ENCODE peak calls at places on chromosomes 13 and 19, in nine cellular contexts. R, I, T, J, F, L, S, H and A are unnamed samples.

GRCh38 chr13:96029002-96029401 is 24.2 kb downstream of the UGGT2 start:
- DNase-seq in R (no peak), I (no peak), T (no peak), J (no peak), F (no peak), L (no peak), S (no peak), H (no peak), A (no peak)

GRCh38 chr19:23440207-23440606 is 44.9 kb upstream of the ZNF91 start:
- DNase-seq in R (no peak), I (no peak), T (no peak), J (no peak), F (no peak), L (no peak), S (no peak), H (no peak), A (no peak)

GRCh38 chr19:43457809-43458208 is 7.6 kb downstream of the LYPD3 start:
- DNase-seq in R (no peak), I (no peak), T (no peak), J (no peak), F (no peak), L (no peak), S (no peak), H (no peak), A (no peak)

GRCh38 chr19:14517840-14518505 is at the start of gene DNAJB1:
- DNase-seq in R (peak), I (no peak), T (peak), J (peak), F (peak), L (peak), S (peak), H (peak), A (peak)

GRCh38 chr19:28010656-28011055 is 1202.3 kb downstream of the UQCRFS1 start:
- DNase-seq in R (peak), I (no peak), T (no peak), J (no peak), F (no peak), L (no peak), S (no peak), H (no peak), A (no peak)

GRCh38 chr19:33311326-33311682 is 9.0 kb upstream of the CEBPA start:
- DNase-seq in R (peak), I (no peak), T (no peak), J (no peak), F (no peak), L (peak), S (no peak), H (no peak), A (no peak)

GRCh38 chr13:89113744-89114143 is 1442.6 kb downstream of the SLITRK5 start:
- DNase-seq in R (no peak), I (no peak), T (no peak), J (no peak), F (no peak), L (no peak), S (no peak), H (no peak), A (no peak)

GRCh38 chr19:56838930-56839664 is 1.4 kb downstream of the PEG3 start:
- DNase-seq in R (peak), I (no peak), T (peak), J (no peak), F (peak), L (peak), S (peak), H (peak), A (peak)

GRCh38 chr13:77729502-77730221 is 32.2 kb downstream of the SLAIN1 start:
- DNase-seq in R (no peak), I (no peak), T (no peak), J (no peak), F (no peak), L (no peak), S (no peak), H (no peak), A (no peak)

GRCh38 chr13:109666656-109667448 is 119.5 kb downstream of the IRS2 start:
- DNase-seq in R (peak), I (no peak), T (no peak), J (no peak), F (no peak), L (peak), S (no peak), H (no peak), A (no peak)

DNA sequence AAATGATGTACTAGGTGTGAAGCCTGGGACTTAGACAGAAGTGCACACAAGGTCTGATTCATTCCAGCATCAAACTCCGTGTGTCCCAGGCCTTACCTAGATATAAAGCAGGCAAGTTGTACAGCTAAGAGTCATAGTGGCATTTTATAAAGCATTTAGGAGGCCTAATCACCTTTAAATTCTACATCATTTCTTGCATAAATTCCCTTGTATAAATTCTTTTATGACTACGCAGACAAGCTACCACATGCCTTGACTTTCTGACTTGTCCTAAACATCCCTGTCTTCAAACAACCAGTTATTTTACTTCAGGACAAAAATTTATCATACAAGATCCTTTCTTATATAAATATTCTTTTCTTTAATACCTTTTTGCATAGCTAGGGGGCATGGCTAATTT is 22.5 kb downstream of the TMEM255B start:
- DNase-seq in R (no peak), I (no peak), T (no peak), J (no peak), F (no peak), L (peak), S (no peak), H (no peak), A (no peak)
- H3K27ac ChIP-seq in R (no peak), I (no peak), T (no peak), J (no peak), F (no peak), L (peak), S (no peak), H (no peak), A (no peak)

GRCh38 chr13:32723987-32724386 is 137.7 kb downstream of the PDS5B start:
- DNase-seq in R (no peak), I (no peak), T (no peak), J (no peak), F (no peak), L (no peak), S (no peak), H (no peak), A (no peak)
- H3K27ac ChIP-seq in R (no peak), I (no peak), T (no peak), J (no peak), F (no peak), L (no peak), S (no peak), H (no peak), A (no peak)

GRCh38 chr19:1172353-1173159 is 1.5 kb downstream of the SBNO2 start:
- DNase-seq in R (peak), I (no peak), T (no peak), J (no peak), F (peak), L (peak), S (peak), H (peak), A (peak)

GRCh38 chr19:1171755-1172352 is 2.2 kb downstream of the SBNO2 start:
- DNase-seq in R (peak), I (no peak), T (no peak), J (no peak), F (no peak), L (peak), S (no peak), H (peak), A (no peak)

GRCh38 chr19:1169921-1170885 is 3.9 kb downstream of the SBNO2 start:
- DNase-seq in R (peak), I (peak), T (no peak), J (no peak), F (no peak), L (peak), S (no peak), H (peak), A (no peak)

GRCh38 chr19:1168877-1169791 is 4.9 kb downstream of the SBNO2 start:
- DNase-seq in R (peak), I (no peak), T (no peak), J (no peak), F (no peak), L (peak), S (no peak), H (no peak), A (no peak)

DNA sequence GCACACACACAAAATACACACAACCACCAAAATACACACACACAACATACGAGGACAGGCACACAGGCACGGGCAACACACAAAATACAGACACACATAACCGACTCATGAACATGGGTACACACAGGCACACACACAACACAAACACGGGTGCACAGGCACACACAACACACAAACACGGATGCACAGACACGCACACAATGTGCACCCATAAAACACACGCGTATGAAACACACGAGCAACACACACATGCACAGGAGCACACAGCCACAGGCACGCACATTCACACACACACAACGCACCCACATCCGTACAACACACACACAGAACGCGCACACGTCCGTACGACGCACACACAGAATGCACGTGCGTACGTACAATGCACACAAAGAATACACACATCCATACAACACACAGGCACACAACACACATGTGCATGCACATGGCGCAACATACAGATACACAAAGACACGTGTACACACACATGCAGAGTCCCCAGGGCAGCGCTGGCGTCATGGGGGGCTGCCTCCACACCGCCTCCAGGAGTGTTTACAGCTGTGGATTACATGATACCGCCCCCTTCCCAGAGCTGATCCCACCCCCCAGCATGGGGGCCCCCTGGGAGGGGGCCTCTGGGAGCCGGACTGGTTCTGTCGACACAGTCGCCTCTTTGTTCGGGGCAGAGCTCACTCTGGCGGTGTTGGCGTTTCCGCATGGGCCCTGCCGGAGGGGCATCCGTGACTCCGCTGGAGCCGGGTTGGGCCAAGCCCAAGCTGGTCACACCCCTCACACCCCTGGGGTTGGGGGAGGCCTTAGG is 2.9 kb downstream of the SBNO2 start:
- DNase-seq in R (no peak), I (no peak), T (no peak), J (no peak), F (no peak), L (peak), S (no peak), H (peak), A (no peak)
- H3K27ac ChIP-seq in R (peak), I (peak), T (no peak), J (no peak), F (no peak), L (peak), S (peak), H (peak), A (peak)

GRCh38 chr13:113905018-113905417 is 41.1 kb upstream of the GAS6 start:
- DNase-seq in R (peak), I (no peak), T (no peak), J (no peak), F (no peak), L (no peak), S (no peak), H (no peak), A (no peak)

GRCh38 chr13:113902956-113903355 is 39.1 kb upstream of the GAS6 start:
- DNase-seq in R (peak), I (no peak), T (no peak), J (no peak), F (no peak), L (no peak), S (no peak), H (no peak), A (no peak)

GRCh38 chr13:113903912-113904311 is 40.0 kb upstream of the GAS6 start:
- DNase-seq in R (peak), I (no peak), T (no peak), J (no peak), F (no peak), L (no peak), S (no peak), H (no peak), A (no peak)

GRCh38 chr13:113903361-113903760 is 39.5 kb upstream of the GAS6 start:
- DNase-seq in R (peak), I (no peak), T (no peak), J (no peak), F (peak), L (no peak), S (peak), H (no peak), A (no peak)

GRCh38 chr13:113904411-113904810 is 40.5 kb upstream of the GAS6 start:
- DNase-seq in R (peak), I (no peak), T (peak), J (no peak), F (no peak), L (peak), S (no peak), H (no peak), A (peak)
- H3K27ac ChIP-seq in R (peak), I (no peak), T (no peak), J (no peak), F (no peak), L (no peak), S (peak), H (no peak), A (no peak)

DNA sequence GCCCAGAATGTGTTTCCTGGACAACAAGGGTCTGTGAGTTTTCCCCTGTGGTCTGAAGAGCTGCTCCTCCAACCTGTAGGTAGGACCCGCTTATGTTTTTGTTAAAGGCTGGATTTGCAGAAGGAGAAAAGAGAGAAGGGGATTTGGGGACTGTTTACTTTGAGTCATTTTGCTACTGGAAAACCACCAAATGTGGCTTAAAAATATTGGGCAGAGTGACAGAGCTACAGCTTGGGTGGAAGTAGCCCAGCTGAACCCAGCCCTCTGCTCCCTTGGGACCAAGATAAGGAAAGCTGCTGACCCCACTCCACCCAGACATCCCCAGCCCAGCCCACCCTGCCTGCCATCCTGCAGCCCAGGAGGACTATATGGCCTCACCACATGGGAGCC is 40.0 kb downstream of the TNFRSF19 start:
- DNase-seq in R (no peak), I (no peak), T (peak), J (no peak), F (no peak), L (peak), S (no peak), H (peak), A (no peak)
- H3K27ac ChIP-seq in R (peak), I (no peak), T (peak), J (no peak), F (no peak), L (no peak), S (peak), H (peak), A (no peak)

GRCh38 chr13:111505175-111505777 is 184.8 kb downstream of the TEX29 start:
- DNase-seq in R (peak), I (no peak), T (no peak), J (no peak), F (no peak), L (peak), S (no peak), H (no peak), A (no peak)
- H3K27ac ChIP-seq in R (no peak), I (no peak), T (no peak), J (no peak), F (no peak), L (no peak), S (no peak), H (no peak), A (no peak)

GRCh38 chr19:12064266-12065099 is at the start of gene ZNF844:
- DNase-seq in R (peak), I (peak), T (peak), J (peak), F (peak), L (peak), S (peak), H (peak), A (peak)
- H3K27ac ChIP-seq in R (peak), I (peak), T (peak), J (peak), F (peak), L (peak), S (peak), H (peak), A (peak)

DNA sequence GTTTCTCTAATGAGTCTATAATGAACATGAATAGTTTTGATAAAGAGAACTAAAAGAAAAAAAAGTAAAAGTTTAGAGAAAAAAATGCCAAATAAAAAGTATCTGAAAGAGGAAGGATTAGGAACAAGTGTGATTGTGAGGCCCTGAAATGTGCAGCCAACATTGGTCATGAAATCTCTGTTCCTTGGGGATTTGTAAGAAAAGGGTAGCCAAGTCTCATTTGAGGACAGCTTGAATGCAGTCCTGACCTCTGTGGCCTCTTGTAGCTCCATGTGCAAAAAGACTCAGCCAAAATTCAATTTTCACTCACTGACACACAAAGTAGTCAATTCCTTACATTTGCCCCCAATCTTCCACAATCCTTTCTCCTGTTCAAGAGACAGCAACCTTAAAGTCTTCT is 167.9 kb downstream of the KLF12 start:
- DNase-seq in R (no peak), I (no peak), T (no peak), J (no peak), F (no peak), L (no peak), S (no peak), H (peak), A (no peak)
- H3K27ac ChIP-seq in R (no peak), I (no peak), T (peak), J (no peak), F (no peak), L (no peak), S (no peak), H (no peak), A (no peak)

DNA sequence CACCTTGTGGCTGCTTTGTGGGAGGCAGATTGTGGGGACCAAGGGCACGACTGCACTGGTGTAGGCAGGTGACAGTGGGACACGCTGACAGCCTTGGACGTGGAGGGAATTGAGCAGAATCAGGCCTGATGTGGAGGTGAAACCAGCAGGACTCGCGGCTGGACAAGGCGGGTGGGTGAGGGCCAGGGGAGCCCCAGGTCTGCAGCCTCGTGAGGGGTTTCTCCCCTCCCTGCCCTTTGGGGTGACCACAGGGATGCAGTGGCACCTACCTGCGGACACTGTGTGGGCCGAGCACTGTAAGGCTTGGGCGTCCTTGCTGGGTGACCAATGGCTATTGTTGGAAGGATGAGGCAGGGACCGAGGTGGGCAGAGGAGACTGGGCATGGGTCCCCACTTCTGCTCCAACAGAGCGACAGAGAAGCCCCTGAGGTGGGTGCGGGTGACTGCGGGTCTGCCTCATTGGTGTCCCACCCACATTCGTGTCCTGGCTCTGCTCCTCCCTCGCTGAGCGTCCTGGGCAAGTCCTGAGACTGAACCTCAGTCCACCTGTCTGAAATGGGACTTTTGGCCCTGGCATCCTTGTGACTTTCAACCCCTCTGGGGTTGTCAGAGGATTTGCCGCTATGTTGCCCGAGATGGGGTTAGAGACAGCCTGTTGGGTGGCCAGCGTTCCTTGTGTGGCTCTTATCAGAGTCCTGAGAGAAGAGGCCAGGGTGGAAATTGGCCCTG is 30.5 kb downstream of the DNM2 start:
- DNase-seq in R (no peak), I (no peak), T (no peak), J (no peak), F (no peak), L (no peak), S (no peak), H (no peak), A (no peak)
- H3K27ac ChIP-seq in R (peak), I (no peak), T (peak), J (peak), F (no peak), L (peak), S (peak), H (peak), A (peak)

DNA sequence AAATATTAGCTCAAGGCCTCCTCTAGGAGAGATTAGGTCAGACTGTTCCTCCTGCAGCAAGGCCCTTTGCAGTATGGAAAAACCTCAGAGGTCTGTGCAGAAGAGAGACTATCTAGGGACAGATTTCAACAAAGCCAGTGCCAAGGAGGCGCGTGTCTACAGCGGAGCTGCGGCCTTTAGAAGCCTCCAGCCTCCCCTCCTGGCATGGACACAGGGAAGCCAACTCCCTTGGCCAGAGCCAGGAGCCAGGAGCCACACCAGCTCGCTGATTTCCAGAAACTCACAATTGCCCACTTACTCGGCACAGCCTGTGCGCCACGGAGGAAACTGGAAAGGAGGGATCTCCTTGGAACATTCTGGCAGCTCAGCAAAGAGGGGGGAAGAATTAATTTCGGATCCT is 63.4 kb downstream of the INSR start:
- DNase-seq in R (peak), I (no peak), T (peak), J (no peak), F (peak), L (no peak), S (peak), H (peak), A (peak)
- H3K27ac ChIP-seq in R (no peak), I (no peak), T (peak), J (no peak), F (no peak), L (no peak), S (peak), H (peak), A (no peak)